ENCODE peak calls at places on chromosomes 6 and 20, in four cellular contexts. F is omental fat pad; U is ACHN; D is stimulated activated naive CD4-positive, alpha-beta T cell. B is an unnamed sample.
A peak's percentile ranks its signal among the peaks of the same experiment; 100 is the strongest.

GRCh38 chr6:41443616-41444525 is 102.3 kb upstream of the FOXP4 start:
- DNase-seq in F (no peak), U (no peak), D (no peak), B (no peak)

GRCh38 chr6:33868143-33868542 is 64.3 kb upstream of the MLN start:
- DNase-seq in F (no peak), U (no peak), D (no peak), B (no peak)

GRCh38 chr20:63411151-63411897 is 50.2 kb upstream of the CHRNA4 start:
- DNase-seq in F (no peak), U (no peak), D (no peak), B (no peak)

GRCh38 chr20:25292176-25292891 is 44.4 kb downstream of the PYGB start:
- DNase-seq in F (no peak), U (no peak), D (no peak), B (no peak)

GRCh38 chr6:43052842-43053544 is 658 bp downstream of the CUL7 start:
- DNase-seq in F (no peak), U (peak; percentile 26), D (no peak), B (no peak)

GRCh38 chr20:35632539-35633115 is 17.0 kb downstream of the SPAG4 start:
- DNase-seq in F (peak; percentile 17), U (no peak), D (no peak), B (no peak)

GRCh38 chr20:63481503-63481902 is 9.0 kb upstream of the KCNQ2 start:
- DNase-seq in F (no peak), U (no peak), D (no peak), B (no peak)

GRCh38 chr6:104638841-104639290 is 220.9 kb downstream of the HACE1 start:
- DNase-seq in F (no peak), U (no peak), D (no peak), B (no peak)

GRCh38 chr6:130760006-130760405 is 67.2 kb upstream of the SMLR1 start:
- DNase-seq in F (no peak), U (peak; percentile 35), D (no peak), B (no peak)

GRCh38 chr20:22180244-22180643 is 404.1 kb downstream of the FOXA2 start:
- DNase-seq in F (no peak), U (peak; percentile 1), D (no peak), B (no peak)

GRCh38 chr6:88499845-88500699 is 333.9 kb upstream of the CNR1 start:
- DNase-seq in F (no peak), U (no peak), D (no peak), B (no peak)

GRCh38 chr6:83870649-83871048 is 11.2 kb downstream of the CYB5R4 start:
- DNase-seq in F (no peak), U (no peak), D (no peak), B (no peak)

GRCh38 chr20:5569021-5569420 is 181.2 kb upstream of the SHLD1 start:
- DNase-seq in F (no peak), U (peak; percentile 45), D (peak; percentile 45), B (no peak)

GRCh38 chr20:11165789-11166188 is 492.0 kb upstream of the JAG1 start:
- DNase-seq in F (no peak), U (no peak), D (no peak), B (no peak)

GRCh38 chr6:116648161-116648560 is 20.4 kb downstream of the ZUP1 start:
- DNase-seq in F (no peak), U (no peak), D (no peak), B (no peak)

GRCh38 chr6:2749972-2750600 is 636 bp downstream of the MYLK4 start:
- DNase-seq in F (peak; percentile 50), U (peak; percentile 46), D (peak; percentile 40), B (no peak)

GRCh38 chr20:21182832-21183563 is 57.1 kb downstream of the KIZ start:
- DNase-seq in F (no peak), U (peak; percentile 84), D (no peak), B (no peak)

GRCh38 chr6:129701721-129702455 is 8.1 kb downstream of the ARHGAP18 start:
- DNase-seq in F (no peak), U (no peak), D (no peak), B (no peak)

GRCh38 chr6:6825986-6826901 is 237.7 kb downstream of the LY86 start:
- DNase-seq in F (no peak), U (no peak), D (no peak), B (no peak)

GRCh38 chr6:21679761-21680265 is 86.3 kb downstream of the SOX4 start:
- DNase-seq in F (no peak), U (peak; percentile 74), D (no peak), B (no peak)

GRCh38 chr20:47622118-47622665 is 120.5 kb downstream of the NCOA3 start:
- DNase-seq in F (no peak), U (peak; percentile 62), D (no peak), B (no peak)

GRCh38 chr20:32605167-32605656 is 20.1 kb upstream of the NOL4L start:
- DNase-seq in F (no peak), U (no peak), D (no peak), B (no peak)

GRCh38 chr20:46709459-46710148 is at the start of gene SLC2A10:
- DNase-seq in F (peak; percentile 28), U (peak; percentile 16), D (no peak), B (no peak)

GRCh38 chr20:3658708-3659491 is 4.3 kb downstream of the GFRA4 start:
- DNase-seq in F (no peak), U (no peak), D (no peak), B (no peak)

GRCh38 chr6:131471331-131471730 is 101.7 kb upstream of the ARG1 start:
- DNase-seq in F (no peak), U (no peak), D (no peak), B (no peak)

GRCh38 chr6:22145823-22146379 is 150.9 kb downstream of the PRL start:
- DNase-seq in F (no peak), U (peak; percentile 68), D (no peak), B (no peak)

GRCh38 chr6:79399499-79399898 is 137.7 kb downstream of the LCA5 start:
- DNase-seq in F (no peak), U (no peak), D (no peak), B (no peak)

GRCh38 chr20:59153832-59154231 is 9.8 kb upstream of the ZNF831 start:
- DNase-seq in F (no peak), U (no peak), D (no peak), B (no peak)

GRCh38 chr20:42945194-42945593 is 244.5 kb downstream of the PTPRT start:
- DNase-seq in F (no peak), U (no peak), D (no peak), B (no peak)

GRCh38 chr6:26520088-26520839 is 17.9 kb upstream of the HMGN4 start:
- DNase-seq in F (no peak), U (no peak), D (no peak), B (no peak)

GRCh38 chr6:34148864-34149810 is 3.2 kb upstream of the GRM4 start:
- DNase-seq in F (no peak), U (no peak), D (no peak), B (no peak)

GRCh38 chr20:36490191-36490590 is 51.1 kb upstream of the MYL9 start:
- DNase-seq in F (no peak), U (no peak), D (no peak), B (no peak)

GRCh38 chr6:128432394-128432793 is 88.0 kb downstream of the PTPRK start:
- DNase-seq in F (no peak), U (peak; percentile 12), D (no peak), B (no peak)

GRCh38 chr6:18264338-18265098 is at the start of gene DEK:
- DNase-seq in F (peak; percentile 62), U (peak; percentile 82), D (peak; percentile 73), B (peak; percentile 40)

GRCh38 chr6:111087106-111087835 is at the start of gene SLC16A10:
- DNase-seq in F (peak; percentile 50), U (peak; percentile 33), D (peak; percentile 81), B (peak; percentile 24)

B was measured in thoracic aorta.